ENCODE peak calls at places on chromosomes 5 and 9, in nine cellular contexts. M is RCC 7860; X is HS-5; T is C1 segment of cervical spinal cord; A is nucleus accumbens; O is activated effector memory CD4-positive, alpha-beta T cell treated with anti-CD3 and anti-CD28 coated beads, Interleukin-2, amount 50 U/mL, for 16 hours; S is DMS153; Y is cardiac muscle cell; J is fibroblast of gingiva. I is an unnamed sample.

GRCh38 chr5:329106-329757 is 7.7 kb downstream of the AHRR start:
- DNase-seq in S (no peak), T (no peak), X (peak), Y (no peak), M (no peak), J (no peak), O (no peak), A (no peak), I (no peak)

GRCh38 chr5:125283372-125283771 is 536.9 kb upstream of the ZNF608 start:
- DNase-seq in A (no peak), T (no peak), Y (no peak), M (no peak), X (no peak), J (no peak), S (no peak), O (no peak), I (no peak)

GRCh38 chr5:38307845-38308244 is 49.5 kb downstream of the EGFLAM start:
- DNase-seq in J (no peak), M (no peak), X (no peak), A (no peak), T (no peak), O (no peak), Y (no peak), S (no peak), I (no peak)

GRCh38 chr9:90344013-90344412 is 298.6 kb downstream of the DIRAS2 start:
- DNase-seq in Y (no peak), J (no peak), M (peak), S (no peak), T (no peak), O (no peak), X (peak), A (no peak), I (no peak)

GRCh38 chr9:135605238-135605781 is 34.0 kb downstream of the GLT6D1 start:
- DNase-seq in M (no peak), O (peak), T (no peak), X (no peak), A (peak), J (no peak), Y (no peak), S (no peak), I (no peak)

GRCh38 chr9:125504616-125505015 is 202.4 kb downstream of the MAPKAP1 start:
- DNase-seq in X (no peak), O (no peak), M (no peak), T (no peak), J (no peak), A (no peak), S (no peak), Y (no peak), I (no peak)

GRCh38 chr9:93958875-93959682 is 3.9 kb upstream of the BARX1 start:
- DNase-seq in X (no peak), S (no peak), Y (no peak), O (peak), T (no peak), A (no peak), J (peak), M (no peak), I (no peak)

GRCh38 chr9:85276743-85277142 is 465.0 kb downstream of the AGTPBP1 start:
- DNase-seq in M (no peak), A (no peak), T (no peak), X (no peak), O (no peak), J (peak), Y (no peak), S (no peak), I (no peak)

GRCh38 chr5:95068303-95068702 is 216.6 kb downstream of the MCTP1 start:
- DNase-seq in M (no peak), J (no peak), O (no peak), S (no peak), X (no peak), Y (no peak), A (no peak), T (no peak), I (no peak)

GRCh38 chr5:55711531-55712022 is 547 bp downstream of the SLC38A9 start:
- DNase-seq in J (no peak), T (no peak), M (no peak), O (no peak), Y (no peak), S (no peak), X (no peak), A (no peak), I (no peak)

GRCh38 chr5:34449639-34450038 is 206.5 kb upstream of the RAI14 start:
- DNase-seq in A (no peak), S (no peak), M (no peak), Y (no peak), T (no peak), O (no peak), J (no peak), X (no peak), I (no peak)

GRCh38 chr9:19030899-19031298 is 2.1 kb downstream of the SAXO1 start:
- DNase-seq in M (no peak), X (no peak), S (no peak), A (no peak), Y (no peak), T (no peak), J (no peak), O (no peak), I (no peak)

GRCh38 chr9:121598167-121599000 is 53.0 kb upstream of the DAB2IP start:
- DNase-seq in Y (peak), M (no peak), J (peak), X (no peak), S (no peak), O (no peak), A (no peak), T (peak), I (no peak)

GRCh38 chr5:139140631-139141071 is 57.5 kb downstream of the SIL1 start:
- DNase-seq in A (peak), M (no peak), X (no peak), O (no peak), S (no peak), Y (no peak), T (peak), J (peak), I (no peak)

GRCh38 chr9:121998513-121999049 is 94.5 kb downstream of the TTLL11 start:
- DNase-seq in Y (no peak), O (no peak), T (no peak), S (no peak), A (no peak), X (no peak), J (peak), M (no peak), I (no peak)

GRCh38 chr9:132881826-132882225 is 3.1 kb downstream of the SPACA9 start:
- DNase-seq in M (no peak), T (no peak), Y (no peak), A (no peak), S (no peak), J (no peak), X (no peak), O (no peak), I (no peak)

GRCh38 chr5:123365163-123365562 is 58.0 kb downstream of the CEP120 start:
- DNase-seq in T (peak), S (no peak), M (no peak), Y (no peak), O (no peak), J (peak), X (no peak), A (no peak), I (no peak)

GRCh38 chr9:114317665-114318357 is 5.1 kb upstream of the ORM1 start:
- DNase-seq in O (peak), Y (no peak), M (no peak), X (no peak), J (peak), S (no peak), T (no peak), A (no peak), I (no peak)

GRCh38 chr5:45696206-45696836 is at the start of gene HCN1:
- DNase-seq in M (no peak), S (no peak), Y (peak), J (peak), X (peak), T (peak), A (peak), O (peak), I (no peak)

GRCh38 chr9:115694014-115694413 is 459.6 kb upstream of the PAPPA start:
- DNase-seq in Y (peak), M (peak), S (no peak), T (no peak), X (peak), A (no peak), O (no peak), J (peak), I (no peak)

GRCh38 chr5:134005415-134006118 is 792 bp upstream of the VDAC1 start:
- DNase-seq in O (no peak), Y (peak), M (no peak), J (peak), T (no peak), X (no peak), A (peak), S (no peak), I (no peak)

GRCh38 chr5:58149750-58150149 is 310.1 kb downstream of the PLK2 start:
- DNase-seq in T (no peak), Y (no peak), O (no peak), M (no peak), J (no peak), S (no peak), A (no peak), X (no peak), I (no peak)

GRCh38 chr9:4678679-4679267 is 596 bp upstream of the CDC37L1 start:
- DNase-seq in J (peak), A (peak), T (no peak), S (no peak), M (no peak), O (no peak), Y (peak), X (no peak), I (no peak)